ENCODE peak calls at places on chromosomes 6 and 20, in five cellular contexts. One of them, this sample, is unnamed.

GRCh38 chr6:14130431-14131075 is 13.0 kb downstream of the CD83 start:
- DNase-seq in ovary: no peak
- DNase-seq in heart left ventricle: no peak
- DNase-seq in tibial nerve: no peak
- DNase-seq in NB4: no peak
- DNase-seq in this sample: no peak

GRCh38 chr20:14582855-14583254 is 245.4 kb upstream of the FLRT3 start:
- DNase-seq in ovary: no peak
- DNase-seq in heart left ventricle: no peak
- DNase-seq in tibial nerve: no peak
- DNase-seq in NB4: peak; percentile 19
- DNase-seq in this sample: no peak

GRCh38 chr6:157283330-157283898 is 39.9 kb downstream of the TMEM242 start:
- DNase-seq in ovary: no peak
- DNase-seq in heart left ventricle: peak; percentile 13
- DNase-seq in tibial nerve: no peak
- DNase-seq in NB4: no peak
- DNase-seq in this sample: no peak

GRCh38 chr6:166541366-166541765 is 45.1 kb downstream of the RAMACL start:
- DNase-seq in ovary: no peak
- DNase-seq in heart left ventricle: no peak
- DNase-seq in tibial nerve: no peak
- DNase-seq in NB4: no peak
- DNase-seq in this sample: no peak

GRCh38 chr20:15742076-15742475 is 831.2 kb downstream of the KIF16B start:
- DNase-seq in ovary: no peak
- DNase-seq in heart left ventricle: no peak
- DNase-seq in tibial nerve: no peak
- DNase-seq in NB4: no peak
- DNase-seq in this sample: no peak

GRCh38 chr6:22064558-22064957 is 232.3 kb downstream of the PRL start:
- DNase-seq in ovary: no peak
- DNase-seq in heart left ventricle: no peak
- DNase-seq in tibial nerve: no peak
- DNase-seq in NB4: no peak
- DNase-seq in this sample: no peak

GRCh38 chr20:52103911-52104545 is 87.6 kb downstream of the ZFP64 start:
- DNase-seq in ovary: no peak
- DNase-seq in heart left ventricle: no peak
- DNase-seq in tibial nerve: no peak
- DNase-seq in NB4: peak; percentile 90
- DNase-seq in this sample: no peak

GRCh38 chr20:8094415-8094818 is 37.6 kb upstream of the PLCB1 start:
- DNase-seq in ovary: peak; percentile 85
- DNase-seq in heart left ventricle: peak; percentile 62
- DNase-seq in tibial nerve: peak; percentile 70
- DNase-seq in NB4: no peak
- DNase-seq in this sample: no peak

GRCh38 chr6:119065382-119065781 is 13.1 kb downstream of the FAM184A start:
- DNase-seq in ovary: no peak
- DNase-seq in heart left ventricle: no peak
- DNase-seq in tibial nerve: no peak
- DNase-seq in NB4: no peak
- DNase-seq in this sample: no peak

GRCh38 chr6:106098383-106099234 is 12.5 kb downstream of the PRDM1 start:
- DNase-seq in ovary: no peak
- DNase-seq in heart left ventricle: no peak
- DNase-seq in tibial nerve: no peak
- DNase-seq in NB4: peak; percentile 38
- DNase-seq in this sample: peak; percentile 72

GRCh38 chr6:128368213-128369000 is 152.0 kb downstream of the PTPRK start:
- DNase-seq in ovary: no peak
- DNase-seq in heart left ventricle: no peak
- DNase-seq in tibial nerve: no peak
- DNase-seq in NB4: no peak
- DNase-seq in this sample: no peak

GRCh38 chr20:23528867-23529431 is 38.0 kb downstream of the CST8 start:
- DNase-seq in ovary: no peak
- DNase-seq in heart left ventricle: no peak
- DNase-seq in tibial nerve: no peak
- DNase-seq in NB4: no peak
- DNase-seq in this sample: no peak

GRCh38 chr20:62487564-62488086 is 11.8 kb upstream of the GATA5 start:
- DNase-seq in ovary: no peak
- DNase-seq in heart left ventricle: peak; percentile 45
- DNase-seq in tibial nerve: no peak
- DNase-seq in NB4: no peak
- DNase-seq in this sample: peak; percentile 96

GRCh38 chr20:41180599-41181333 is 43.4 kb downstream of the PLCG1 start:
- DNase-seq in ovary: no peak
- DNase-seq in heart left ventricle: no peak
- DNase-seq in tibial nerve: peak; percentile 3
- DNase-seq in NB4: no peak
- DNase-seq in this sample: no peak

GRCh38 chr6:109397020-109397419 is 14.8 kb upstream of the CD164 start:
- DNase-seq in ovary: no peak
- DNase-seq in heart left ventricle: no peak
- DNase-seq in tibial nerve: no peak
- DNase-seq in NB4: peak; percentile 55
- DNase-seq in this sample: peak; percentile 19

GRCh38 chr6:167720456-167721285 is 106.0 kb upstream of the AFDN start:
- DNase-seq in ovary: no peak
- DNase-seq in heart left ventricle: no peak
- DNase-seq in tibial nerve: no peak
- DNase-seq in NB4: no peak
- DNase-seq in this sample: no peak

GRCh38 chr6:136614994-136615393 is 64.8 kb upstream of the MAP7 start:
- DNase-seq in ovary: no peak
- DNase-seq in heart left ventricle: no peak
- DNase-seq in tibial nerve: no peak
- DNase-seq in NB4: no peak
- DNase-seq in this sample: no peak

DNA sequence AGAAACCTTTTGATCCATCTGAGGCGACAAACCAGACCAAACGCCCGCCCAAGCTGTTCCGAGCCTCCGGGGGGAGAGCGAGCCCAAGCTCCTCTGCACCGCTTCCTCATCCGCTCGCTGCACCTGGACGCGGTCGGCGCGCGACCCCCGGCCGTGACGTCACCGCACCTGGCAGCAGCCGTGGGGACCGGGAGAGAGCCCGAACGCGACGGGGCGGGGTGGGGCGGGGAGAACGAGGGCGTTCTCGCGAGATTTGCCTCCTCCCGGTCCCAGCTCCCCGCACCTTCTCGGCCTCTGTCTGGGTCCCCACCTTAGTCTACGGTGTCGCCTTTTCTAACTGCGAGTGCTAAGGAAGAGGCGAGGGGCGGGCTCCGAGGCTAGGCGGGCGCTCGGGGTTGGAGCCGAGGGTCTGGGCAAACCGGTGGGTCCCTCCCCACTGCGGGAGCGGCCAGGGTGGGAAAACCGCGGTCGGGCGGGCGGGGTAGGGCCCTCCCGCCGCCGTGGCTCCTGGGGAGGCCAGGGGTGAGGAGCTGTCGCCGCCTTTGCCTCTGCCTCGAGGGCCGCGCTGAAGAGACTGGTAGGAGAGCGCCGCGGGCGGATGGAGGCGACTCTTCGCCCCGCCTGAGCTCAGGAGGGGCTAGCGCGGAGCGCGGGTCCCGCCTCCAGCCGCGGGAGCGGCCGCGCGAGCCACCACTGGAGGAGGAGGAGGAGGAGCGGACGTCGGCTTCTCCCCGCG is at the start of gene CD2AP:
- DNase-seq in ovary: peak; percentile 88
- DNase-seq in heart left ventricle: peak; percentile 88
- DNase-seq in tibial nerve: peak; percentile 61
- DNase-seq in NB4: peak; percentile 89
- DNase-seq in this sample: peak; percentile 91
- TF ChIP-seq POLR2A in ovary: no peak
- TF ChIP-seq POLR2A in heart left ventricle: no peak
- TF ChIP-seq POLR2A in tibial nerve: peak; percentile 41
- TF ChIP-seq POLR2A in NB4: peak; percentile 43
- TF ChIP-seq POLR2A in this sample: peak; percentile 66

GRCh38 chr6:30726506-30727413 is 6.6 kb downstream of the TUBB start:
- DNase-seq in ovary: no peak
- DNase-seq in heart left ventricle: no peak
- DNase-seq in tibial nerve: no peak
- DNase-seq in NB4: no peak
- DNase-seq in this sample: no peak
- TF ChIP-seq POLR2A in ovary: no peak
- TF ChIP-seq POLR2A in heart left ventricle: no peak
- TF ChIP-seq POLR2A in tibial nerve: no peak
- TF ChIP-seq POLR2A in NB4: no peak
- TF ChIP-seq POLR2A in this sample: peak; percentile 20

DNA sequence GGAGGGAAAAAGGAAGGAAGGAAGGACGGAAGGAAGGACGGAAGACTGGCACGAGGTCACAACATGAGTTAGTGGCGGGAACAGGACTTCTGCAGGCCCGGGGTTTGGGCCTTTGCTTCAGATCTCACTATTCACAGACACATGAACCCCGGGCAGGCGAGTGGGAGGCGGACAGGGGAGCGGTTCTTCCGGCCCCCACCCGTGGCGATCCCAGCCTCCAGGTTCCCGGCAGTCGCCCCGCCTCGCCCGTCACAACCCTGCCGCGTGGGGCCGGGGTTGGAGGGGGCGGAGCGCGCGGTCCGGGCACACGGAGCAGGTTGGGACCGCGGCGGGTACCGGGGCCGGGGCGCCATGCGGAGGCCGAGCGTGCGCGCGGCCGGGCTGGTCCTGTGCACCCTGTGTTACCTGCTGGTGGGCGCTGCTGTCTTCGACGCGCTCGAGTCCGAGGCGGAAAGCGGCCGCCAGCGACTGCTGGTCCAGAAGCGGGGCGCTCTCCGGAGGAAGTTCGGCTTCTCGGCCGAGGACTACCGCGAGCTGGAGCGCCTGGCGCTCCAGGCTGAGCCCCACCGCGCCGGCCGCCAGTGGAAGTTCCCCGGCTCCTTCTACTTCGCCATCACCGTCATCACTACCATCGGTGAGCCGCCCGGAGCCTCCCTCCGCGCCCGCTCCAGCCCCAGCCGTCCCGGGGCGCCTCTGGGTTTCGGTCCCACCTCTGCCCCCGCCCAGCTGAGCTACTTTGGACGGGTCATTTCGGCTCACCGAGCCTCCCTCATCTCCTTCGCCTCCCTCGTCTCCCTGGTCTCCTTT is at the start of gene KCNK15:
- DNase-seq in ovary: peak; percentile 75
- DNase-seq in heart left ventricle: peak; percentile 51
- DNase-seq in tibial nerve: no peak
- DNase-seq in NB4: no peak
- DNase-seq in this sample: no peak
- TF ChIP-seq POLR2A in ovary: peak; percentile 63
- TF ChIP-seq POLR2A in heart left ventricle: no peak
- TF ChIP-seq POLR2A in tibial nerve: peak; percentile 19
- TF ChIP-seq POLR2A in NB4: no peak
- TF ChIP-seq POLR2A in this sample: no peak

DNA sequence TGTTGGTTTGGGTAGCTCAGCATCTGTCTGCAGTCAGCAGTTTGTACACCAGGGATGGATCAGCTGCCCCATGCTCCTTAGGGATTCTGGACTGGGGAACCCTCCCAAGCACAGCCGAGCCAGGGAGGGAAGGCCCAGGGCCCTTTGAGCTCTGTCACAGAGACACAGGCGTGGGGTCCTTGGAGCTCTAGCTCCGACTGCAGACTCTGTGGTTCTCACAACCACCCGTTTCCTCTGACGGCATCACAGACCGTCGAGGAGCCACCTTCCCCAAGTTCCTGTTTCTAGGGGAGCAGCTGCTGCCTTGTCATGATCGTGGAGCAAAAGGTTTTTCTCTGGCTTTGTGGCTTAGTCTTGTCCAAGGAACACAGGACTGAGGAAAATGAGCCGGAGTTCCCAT is at the start of gene SLA2:
- DNase-seq in ovary: peak; percentile 17
- DNase-seq in heart left ventricle: peak; percentile 32
- DNase-seq in tibial nerve: no peak
- DNase-seq in NB4: peak; percentile 90
- DNase-seq in this sample: no peak
- TF ChIP-seq POLR2A in ovary: no peak
- TF ChIP-seq POLR2A in heart left ventricle: no peak
- TF ChIP-seq POLR2A in tibial nerve: no peak
- TF ChIP-seq POLR2A in NB4: peak; percentile 58
- TF ChIP-seq POLR2A in this sample: no peak

DNA sequence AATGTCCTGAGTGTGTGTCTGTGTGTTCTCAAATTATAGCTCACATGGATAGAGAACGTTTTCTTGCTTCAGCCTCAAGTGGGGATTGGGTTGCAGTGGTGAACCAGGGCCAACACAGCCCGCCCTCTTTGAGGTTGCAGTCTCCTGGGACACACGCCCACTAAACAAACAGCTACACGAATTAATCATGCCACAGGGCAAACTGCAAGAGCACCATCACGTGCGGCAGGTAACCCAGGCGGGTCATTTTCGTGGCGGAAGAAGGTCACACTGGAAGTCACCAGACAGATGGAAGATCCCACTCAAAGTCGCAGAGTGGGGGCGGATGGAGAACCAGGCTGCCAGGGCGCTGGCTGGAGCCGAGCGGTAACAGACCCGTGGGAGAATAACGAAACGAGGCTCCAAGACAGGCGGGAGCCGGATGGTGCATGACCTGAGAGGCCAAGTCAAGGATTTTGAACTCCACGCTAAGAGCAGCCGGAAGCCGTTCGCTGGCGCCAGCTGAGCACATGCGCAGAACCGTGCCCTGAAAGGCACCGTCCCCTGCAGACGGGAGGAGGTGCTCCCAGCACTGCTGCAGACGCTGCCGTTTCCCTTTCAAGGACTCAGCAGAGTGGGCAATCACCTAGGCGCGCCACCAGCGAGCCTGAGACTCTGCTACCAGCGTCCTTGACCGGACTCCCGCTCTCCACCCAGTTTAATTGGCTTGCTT is 10.7 kb downstream of the DLL1 start:
- DNase-seq in ovary: peak; percentile 86
- DNase-seq in heart left ventricle: peak; percentile 76
- DNase-seq in tibial nerve: no peak
- DNase-seq in NB4: peak; percentile 97
- DNase-seq in this sample: no peak
- TF ChIP-seq POLR2A in ovary: no peak
- TF ChIP-seq POLR2A in heart left ventricle: no peak
- TF ChIP-seq POLR2A in tibial nerve: no peak
- TF ChIP-seq POLR2A in NB4: peak; percentile 73
- TF ChIP-seq POLR2A in this sample: no peak

This sample was measured in erythroblast.